ENCODE peak calls at places on chromosomes 16 and 17, in seven cellular contexts. Q, I, M, C, F, E and N are unnamed samples.

GRCh38 chr16:8649829-8650554 is 24.4 kb upstream of the ABAT start:
- DNase-seq in F (no peak), E (no peak), I (no peak), M (no peak), Q (no peak), C (no peak), N (no peak)

GRCh38 chr17:78185981-78186688 is 717 bp downstream of the TK1 start:
- DNase-seq in E (no peak), I (peak; percentile 75), Q (peak; percentile 57), F (no peak), M (no peak), C (no peak), N (no peak)

GRCh38 chr16:19912445-19913305 is 28.0 kb upstream of the GPRC5B start:
- DNase-seq in M (no peak), Q (peak; percentile 30), I (no peak), F (no peak), C (no peak), E (peak; percentile 77), N (peak; percentile 36)

GRCh38 chr17:57016066-57016763 is 38.3 kb downstream of the SCPEP1 start:
- DNase-seq in C (no peak), I (no peak), E (no peak), F (no peak), M (no peak), Q (no peak), N (no peak)

GRCh38 chr16:78556421-78556820 is 457.0 kb downstream of the WWOX start:
- DNase-seq in M (no peak), Q (no peak), C (no peak), E (no peak), F (no peak), I (no peak), N (no peak)

GRCh38 chr16:85659805-85660511 is 28.8 kb downstream of the GINS2 start:
- DNase-seq in Q (peak; percentile 58), I (peak; percentile 82), E (peak; percentile 18), C (peak; percentile 52), F (peak; percentile 31), M (peak; percentile 70), N (peak; percentile 24)

GRCh38 chr17:19022747-19023146 is 18.2 kb upstream of the FAM83G start:
- DNase-seq in Q (no peak), E (no peak), F (no peak), M (no peak), C (no peak), I (no peak), N (no peak)

GRCh38 chr17:79136596-79136995 is 62.0 kb downstream of the ENGASE start:
- DNase-seq in Q (no peak), E (no peak), F (no peak), C (no peak), I (no peak), M (no peak), N (no peak)

GRCh38 chr17:81869221-81870154 is 1.6 kb downstream of the ARHGDIA start:
- DNase-seq in E (no peak), M (peak; percentile 78), Q (peak; percentile 39), C (no peak), F (no peak), I (no peak), N (no peak)